ENCODE peak calls at places on chromosomes 16 and 17, in five cellular contexts. J, C, K, R and P are unnamed samples.

GRCh38 chr17:69314246-69315030 is 12.5 kb downstream of the ABCA5 start:
- DNase-seq in K (no peak), C (no peak), R (no peak), J (no peak), P (no peak)

GRCh38 chr17:63772801-63773271 is 561 bp downstream of the CCDC47 start:
- DNase-seq in C (peak; percentile 43), R (no peak), K (peak; percentile 31), J (no peak), P (peak; percentile 22)

GRCh38 chr16:75559564-75560372 is 3.7 kb upstream of the TMEM231 start:
- DNase-seq in C (peak; percentile 73), J (no peak), R (no peak), K (peak; percentile 64), P (peak; percentile 28)

GRCh38 chr16:48231675-48232214 is 12.4 kb upstream of the LONP2 start:
- DNase-seq in C (peak; percentile 61), R (no peak), J (no peak), K (peak; percentile 63), P (peak; percentile 45)

GRCh38 chr17:77496401-77496801 is 355.6 kb downstream of the SEC14L1 start:
- DNase-seq in J (no peak), C (no peak), K (no peak), R (no peak), P (no peak)

GRCh38 chr17:6269474-6269873 is 165.4 kb downstream of the AIPL1 start:
- DNase-seq in R (no peak), J (no peak), K (peak; percentile 36), C (peak; percentile 32), P (peak; percentile 62)

GRCh38 chr16:11094075-11094593 is 149.8 kb downstream of the CLEC16A start:
- DNase-seq in R (no peak), C (no peak), K (peak; percentile 48), J (no peak), P (peak; percentile 11)

GRCh38 chr16:79833559-79833958 is 233.0 kb upstream of the MAF start:
- DNase-seq in K (no peak), C (no peak), R (no peak), J (no peak), P (no peak)

GRCh38 chr16:73166972-73167550 is 119.1 kb upstream of the ZFHX3 start:
- DNase-seq in K (peak; percentile 63), J (no peak), C (peak; percentile 58), R (no peak), P (no peak)

GRCh38 chr17:71071837-71072236 is 902.5 kb downstream of the KCNJ2 start:
- DNase-seq in C (peak; percentile 99), R (no peak), K (peak; percentile 98), J (no peak), P (peak; percentile 95)

GRCh38 chr17:74123350-74123749 is 80.1 kb upstream of the RPL38 start:
- DNase-seq in J (no peak), C (peak; percentile 16), K (no peak), R (no peak), P (no peak)

GRCh38 chr16:49592507-49593422 is 219.2 kb downstream of the C16orf78 start:
- DNase-seq in K (peak; percentile 41), J (no peak), R (no peak), C (peak; percentile 52), P (peak; percentile 40)

GRCh38 chr17:43532581-43532980 is 13.6 kb downstream of the ETV4 start:
- DNase-seq in J (no peak), R (no peak), C (no peak), K (no peak), P (no peak)

GRCh38 chr16:73056383-73056782 is 8.5 kb upstream of the ZFHX3 start:
- DNase-seq in J (no peak), C (peak; percentile 39), K (no peak), R (no peak), P (no peak)

GRCh38 chr16:87713469-87714229 is 52.1 kb downstream of the KLHDC4 start:
- DNase-seq in R (no peak), C (no peak), K (no peak), J (no peak), P (no peak)
- TF ChIP-seq CTCF in R (no peak), C (no peak), K (no peak), J (no peak), P (no peak)

GRCh38 chr17:76032073-76032779 is 5.1 kb upstream of the EVPL start:
- DNase-seq in J (no peak), R (no peak), C (no peak), K (no peak), P (no peak)
- TF ChIP-seq CTCF in J (no peak), R (no peak), C (no peak), K (no peak), P (no peak)

GRCh38 chr16:85452364-85453178 is 160.6 kb upstream of the GSE1 start:
- DNase-seq in C (no peak), K (no peak), J (no peak), R (no peak), P (no peak)
- TF ChIP-seq CTCF in C (no peak), K (no peak), J (no peak), R (no peak), P (no peak)

GRCh38 chr16:28985206-28985605 is 354 bp downstream of the LAT start:
- DNase-seq in J (no peak), C (no peak), R (no peak), K (no peak), P (no peak)

GRCh38 chr16:28983644-28984043 is 1.2 kb upstream of the LAT start:
- DNase-seq in J (no peak), C (no peak), R (no peak), K (no peak), P (no peak)

GRCh38 chr16:28982949-28983348 is 1.9 kb upstream of the LAT start:
- DNase-seq in R (no peak), C (no peak), K (no peak), J (no peak), P (no peak)

GRCh38 chr16:28984619-28985135 is at the start of gene LAT:
- DNase-seq in K (no peak), J (no peak), C (no peak), R (no peak), P (no peak)

GRCh38 chr16:28984091-28984490 is 761 bp upstream of the LAT start:
- DNase-seq in K (no peak), R (no peak), C (no peak), J (no peak), P (no peak)
- TF ChIP-seq CTCF in K (no peak), R (no peak), C (no peak), J (no peak), P (no peak)

DNA sequence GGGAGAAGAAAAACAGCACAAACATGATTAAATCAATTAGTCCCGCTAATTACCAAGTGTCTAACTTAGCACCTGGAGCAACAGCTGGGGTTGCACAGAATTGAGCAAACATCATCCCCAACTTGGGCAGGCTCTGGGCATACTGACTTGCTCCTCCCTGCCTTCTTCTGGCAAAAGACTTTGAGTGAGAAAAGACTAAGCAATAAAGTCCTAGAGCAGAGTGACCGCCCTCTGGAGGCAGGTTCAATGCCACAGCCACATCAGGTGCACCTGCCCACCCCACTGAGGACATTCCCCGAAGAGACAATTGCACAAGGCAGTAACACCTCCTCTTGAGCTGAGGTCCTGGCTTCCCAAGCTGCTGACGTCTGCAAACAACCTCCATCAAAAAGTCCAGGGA is 358.3 kb downstream of the SOX9 start:
- DNase-seq in K (no peak), R (no peak), J (no peak), C (no peak), P (no peak)
- TF ChIP-seq CTCF in K (no peak), R (no peak), J (peak; percentile 37), C (no peak), P (no peak)

GRCh38 chr16:2205967-2206313 is 686 bp downstream of the MLST8 start:
- DNase-seq in J (no peak), K (no peak), C (no peak), R (peak; percentile 59), P (no peak)
- TF ChIP-seq CTCF in J (no peak), K (no peak), C (no peak), R (no peak), P (no peak)

GRCh38 chr17:17769869-17770361 is 66.9 kb downstream of the SREBF1 start:
- DNase-seq in K (no peak), R (no peak), C (no peak), J (no peak), P (no peak)
- TF ChIP-seq CTCF in K (no peak), R (no peak), C (no peak), J (no peak), P (no peak)

DNA sequence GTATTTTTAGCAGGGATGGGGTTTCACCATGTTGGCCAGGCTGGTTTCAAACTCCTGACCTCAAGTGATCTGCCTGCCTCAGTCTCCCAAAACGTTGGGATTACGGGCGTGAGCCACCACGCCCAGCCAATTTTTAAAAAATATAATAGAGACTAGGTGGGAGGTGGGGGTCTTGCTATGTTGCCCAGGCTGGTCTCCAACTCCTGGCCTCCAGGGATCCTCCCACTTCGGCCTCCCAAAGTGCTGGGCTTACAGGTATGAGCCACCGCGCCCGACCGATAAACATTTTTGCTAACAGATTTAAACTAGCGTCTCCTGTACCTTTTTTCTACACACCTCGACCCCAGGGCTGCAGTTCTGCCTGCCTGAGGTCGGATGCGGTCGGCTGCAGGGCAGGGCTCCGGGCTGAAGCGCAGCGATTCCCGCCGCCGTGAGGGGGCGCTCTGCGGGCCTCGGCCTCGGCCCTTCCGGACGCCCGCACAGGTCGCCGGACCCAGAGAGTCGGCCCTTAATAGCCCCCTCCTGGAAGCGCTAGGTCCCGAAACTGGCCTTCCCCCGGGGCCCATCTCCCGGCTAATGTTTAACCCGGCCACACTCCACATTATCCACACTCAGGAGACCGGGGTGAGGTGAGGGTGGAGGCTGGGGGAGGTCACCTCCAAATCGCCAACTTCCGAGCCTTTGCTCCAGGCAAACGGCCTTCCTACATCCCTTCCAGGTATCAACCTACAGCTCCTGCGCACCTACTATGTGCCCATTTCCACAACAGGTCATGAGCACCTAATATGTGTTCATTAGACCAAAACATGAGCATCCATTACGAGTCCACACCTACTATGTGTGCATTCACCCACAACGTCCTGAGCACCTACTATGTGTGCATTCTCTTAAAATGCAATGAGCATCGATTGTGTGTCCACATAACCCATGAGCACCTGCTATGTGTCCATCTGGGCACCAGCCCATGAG is 2.0 kb upstream of the GLIS2 start:
- DNase-seq in J (no peak), R (peak; percentile 77), C (peak; percentile 37), K (no peak), P (no peak)
- TF ChIP-seq CTCF in J (peak; percentile 75), R (peak; percentile 79), C (peak; percentile 52), K (peak; percentile 48), P (no peak)